ENCODE peak calls at places on chromosome 4, in four cellular contexts. H is hepatocyte, D is heart left ventricle, Q is GM12878. F is an unnamed sample.

GRCh38 chr4:158914178-158914577 is 145.4 kb downstream of the FNIP2 start:
- DNase-seq in Q (no peak), D (no peak), H (no peak), F (no peak)

GRCh38 chr4:183747931-183748664 is 89.0 kb downstream of the TRAPPC11 start:
- DNase-seq in D (no peak), H (no peak), Q (no peak), F (no peak)

GRCh38 chr4:159003420-159004253 is 99.2 kb upstream of the RAPGEF2 start:
- DNase-seq in D (no peak), Q (no peak), H (no peak), F (no peak)

GRCh38 chr4:148795156-148795864 is 353.1 kb upstream of the NR3C2 start:
- DNase-seq in D (peak; percentile 46), Q (no peak), H (peak; percentile 59), F (no peak)

GRCh38 chr4:25101836-25102235 is 58.4 kb downstream of the SEPSECS start:
- DNase-seq in D (no peak), Q (no peak), H (no peak), F (no peak)

GRCh38 chr4:28842271-28842670 is 1877.9 kb upstream of the PCDH7 start:
- DNase-seq in H (no peak), D (no peak), Q (no peak), F (no peak)

GRCh38 chr4:169228076-169228475 is 42.7 kb downstream of the SH3RF1 start:
- DNase-seq in H (no peak), D (no peak), Q (no peak), F (no peak)

GRCh38 chr4:16508968-16509367 is 282.7 kb upstream of the TAPT1 start:
- DNase-seq in D (no peak), Q (no peak), H (no peak), F (no peak)

GRCh38 chr4:127048371-127049085 is 584.2 kb upstream of the INTU start:
- DNase-seq in Q (no peak), D (no peak), H (no peak), F (no peak)

GRCh38 chr4:104424368-104424921 is 70.2 kb downstream of the CXXC4 start:
- DNase-seq in Q (no peak), D (no peak), H (no peak), F (no peak)

GRCh38 chr4:72564789-72565188 is 4.2 kb downstream of the ADAMTS3 start:
- DNase-seq in Q (no peak), D (no peak), H (no peak), F (no peak)

GRCh38 chr4:31365006-31365690 is 645.0 kb downstream of the PCDH7 start:
- DNase-seq in H (no peak), Q (no peak), D (no peak), F (no peak)

GRCh38 chr4:172648471-172648870 is 520.1 kb upstream of the GALNT7 start:
- DNase-seq in Q (no peak), D (no peak), H (no peak), F (no peak)

GRCh38 chr4:177444911-177445736 is 2.9 kb upstream of the AGA start:
- DNase-seq in D (no peak), Q (no peak), H (no peak), F (no peak)

DNA sequence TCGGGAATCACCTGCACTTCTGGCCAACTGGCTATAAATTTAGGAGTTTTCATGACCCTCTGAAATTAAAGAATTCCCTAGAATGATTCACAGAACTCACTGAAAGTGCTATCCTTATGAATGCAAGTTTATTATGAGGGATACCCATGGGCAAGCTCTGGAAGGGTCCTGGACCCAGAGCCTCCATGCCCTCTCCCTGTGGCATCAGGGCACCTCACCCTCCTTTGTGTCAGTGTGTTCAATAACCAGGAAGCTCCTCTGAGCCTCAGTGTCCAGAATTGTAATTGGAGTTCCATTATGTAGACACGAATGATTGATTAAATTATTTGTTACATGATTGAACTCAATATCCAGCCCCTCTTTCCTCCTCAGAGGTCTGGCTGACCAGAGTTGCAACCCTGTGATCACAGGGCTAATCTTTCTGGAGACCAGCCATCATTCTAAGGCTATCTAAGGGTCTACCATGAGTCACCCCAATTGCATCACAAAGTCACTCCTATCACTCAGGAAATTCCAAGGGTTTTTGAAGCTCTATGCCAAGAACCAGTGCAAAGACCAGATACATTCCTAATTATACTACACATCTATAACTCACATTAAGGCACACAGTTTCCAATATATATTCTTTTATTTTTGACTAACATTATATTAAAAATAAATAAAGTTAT is 8.9 kb downstream of the ANXA3 start:
- DNase-seq in D (no peak), H (peak; percentile 65), Q (no peak), F (no peak)
- H3K4me1 ChIP-seq in D (peaks cover 7% of the 10 kb centered on the region), H (peaks cover 54% of the 10 kb centered on the region), Q (no peaks in the 10 kb centered on the region), F (no peaks in the 10 kb centered on the region)

DNA sequence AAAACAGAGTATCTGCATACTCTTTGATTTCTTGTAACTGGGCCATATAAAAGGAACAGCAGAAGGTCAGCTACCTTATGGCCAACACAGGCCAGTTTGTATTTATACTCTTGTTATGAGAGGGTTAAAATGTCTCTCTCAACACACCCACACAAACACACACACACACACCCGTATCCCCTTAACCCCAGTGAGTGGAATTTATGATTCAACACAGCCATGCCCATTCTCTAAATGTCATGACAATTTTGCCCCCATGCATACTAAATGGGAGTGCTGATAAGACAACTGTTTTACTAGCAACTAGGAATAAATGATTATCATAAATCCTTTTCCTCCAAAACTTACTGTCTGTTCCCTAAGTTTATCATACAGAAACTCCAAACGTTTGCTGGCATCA is 22.1 kb upstream of the SCD5 start:
- DNase-seq in Q (no peak), D (no peak), H (no peak), F (no peak)
- H3K36me3 ChIP-seq in Q (peaks cover 2% of the 10 kb centered on the region), D (peaks cover 65% of the 10 kb centered on the region), H (no peaks in the 10 kb centered on the region), F (peaks cover 11% of the 10 kb centered on the region)

DNA sequence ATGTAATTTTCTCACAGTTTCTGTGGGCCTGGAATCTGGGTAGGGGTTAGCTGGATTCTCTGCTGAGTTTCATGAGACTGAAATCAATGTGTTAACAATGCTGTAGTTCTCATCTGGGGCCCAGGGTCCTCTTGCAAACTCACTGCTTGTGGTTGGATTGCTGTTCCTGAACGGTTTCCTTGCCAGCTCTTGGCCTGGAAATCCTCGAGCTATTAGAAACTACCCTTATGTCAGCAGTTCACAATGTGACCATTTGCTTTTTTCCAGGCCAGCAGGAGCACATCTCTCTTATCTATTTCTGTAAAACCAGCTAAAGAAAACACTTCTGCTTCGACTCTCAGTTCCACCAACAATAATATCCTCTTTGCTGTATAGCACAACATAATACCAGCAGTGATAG is 140.1 kb upstream of the TRAM1L1 start:
- DNase-seq in D (no peak), H (peak; percentile 7), Q (no peak), F (no peak)
- H3K27ac ChIP-seq in D (no peak overlapping the region), H (no peak overlapping the region), Q (no peak overlapping the region), F (no peak overlapping the region)

GRCh38 chr4:74449571-74450297 is 4.8 kb downstream of the AREG start:
- DNase-seq in H (no peak), D (no peak), Q (no peak), F (no peak)

GRCh38 chr4:74453037-74453635 is 8.2 kb downstream of the AREG start:
- DNase-seq in H (no peak), Q (no peak), D (no peak), F (no peak)

GRCh38 chr4:74453846-74454742 is 9.2 kb downstream of the AREG start:
- DNase-seq in H (no peak), Q (no peak), D (no peak), F (no peak)

GRCh38 chr4:74450298-74450683 is 5.4 kb downstream of the AREG start:
- DNase-seq in Q (no peak), D (no peak), H (no peak), F (no peak)

GRCh38 chr4:74451214-74451661 is 6.3 kb downstream of the AREG start:
- DNase-seq in H (no peak), Q (no peak), D (no peak), F (no peak)
- H3K4me1 ChIP-seq in H (no peaks in the 10 kb centered on the region), Q (no peaks in the 10 kb centered on the region), D (no peaks in the 10 kb centered on the region), F (no peaks in the 10 kb centered on the region)

DNA sequence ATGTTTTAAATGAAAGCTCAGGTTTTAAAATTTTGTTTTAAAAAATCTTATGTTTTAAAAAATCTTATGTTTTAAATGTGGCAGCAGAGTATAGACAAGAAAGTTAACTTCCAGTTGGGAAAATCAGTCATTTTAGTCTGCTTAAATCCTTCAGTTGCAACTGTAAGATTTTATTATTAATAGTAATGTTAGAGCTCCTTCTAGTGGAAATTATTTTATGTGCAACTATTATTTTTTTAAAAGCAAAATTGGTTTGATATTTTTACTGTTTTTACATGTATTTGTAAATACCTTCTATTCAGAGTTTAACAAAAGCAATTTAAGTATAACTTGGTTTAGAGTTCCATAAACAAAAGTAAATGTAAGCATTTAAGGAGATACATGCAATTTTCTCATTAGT is 8.5 kb upstream of the NUDT6 start:
- DNase-seq in H (no peak), D (no peak), Q (no peak), F (no peak)
- H3K36me3 ChIP-seq in H (no peaks in the 10 kb centered on the region), D (no peaks in the 10 kb centered on the region), Q (no peaks in the 10 kb centered on the region), F (peaks cover 4% of the 10 kb centered on the region)

GRCh38 chr4:38105475-38105874 is 145.3 kb downstream of the PTTG2 start:
- DNase-seq in D (no peak), H (no peak), Q (peak; percentile 45), F (no peak)

GRCh38 chr4:38102942-38103604 is 142.9 kb downstream of the PTTG2 start:
- DNase-seq in D (no peak), Q (no peak), H (no peak), F (no peak)

GRCh38 chr4:38109370-38109769 is 149.2 kb downstream of the PTTG2 start:
- DNase-seq in D (no peak), H (no peak), Q (no peak), F (no peak)

GRCh38 chr4:38106886-38107514 is 146.8 kb downstream of the PTTG2 start:
- DNase-seq in H (no peak), D (no peak), Q (no peak), F (no peak)

GRCh38 chr4:38106301-38106700 is 146.1 kb downstream of the PTTG2 start:
- DNase-seq in H (no peak), Q (no peak), D (no peak), F (no peak)
- H3K27ac ChIP-seq in H (no peak overlapping the region), Q (peak overlapping the region; percentile 30), D (no peak overlapping the region), F (no peak overlapping the region)

GRCh38 chr4:2871466-2871865 is 27.8 kb downstream of the ADD1 start:
- DNase-seq in Q (no peak), D (no peak), H (no peak), F (no peak)
- H3K4me1 ChIP-seq in Q (no peaks in the 10 kb centered on the region), D (peaks cover 42% of the 10 kb centered on the region), H (peaks cover 50% of the 10 kb centered on the region), F (peaks cover 18% of the 10 kb centered on the region)

DNA sequence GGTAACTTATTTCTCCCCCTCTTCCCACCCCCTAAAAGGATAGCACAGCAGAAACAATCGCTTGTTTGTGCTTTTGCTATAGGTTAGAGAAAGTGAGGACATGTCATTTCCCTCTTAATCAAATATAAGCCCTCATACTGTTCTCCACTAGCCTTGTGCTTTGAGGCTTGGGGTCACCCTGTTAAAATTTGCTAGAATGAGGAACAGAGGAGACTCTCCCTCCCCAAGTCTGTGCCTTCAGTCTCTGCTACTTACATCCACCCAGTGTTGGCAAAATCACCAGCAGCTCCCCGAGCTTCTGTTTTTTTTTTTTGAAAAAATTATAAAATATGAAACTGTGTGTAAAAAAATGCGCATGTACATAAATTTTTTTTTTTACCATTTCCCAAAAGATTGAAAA is 19.3 kb downstream of the KLF3 start:
- DNase-seq in Q (no peak), D (no peak), H (no peak), F (no peak)
- H3K36me3 ChIP-seq in Q (no peaks in the 10 kb centered on the region), D (no peaks in the 10 kb centered on the region), H (peaks cover 4% of the 10 kb centered on the region), F (peaks cover 9% of the 10 kb centered on the region)

DNA sequence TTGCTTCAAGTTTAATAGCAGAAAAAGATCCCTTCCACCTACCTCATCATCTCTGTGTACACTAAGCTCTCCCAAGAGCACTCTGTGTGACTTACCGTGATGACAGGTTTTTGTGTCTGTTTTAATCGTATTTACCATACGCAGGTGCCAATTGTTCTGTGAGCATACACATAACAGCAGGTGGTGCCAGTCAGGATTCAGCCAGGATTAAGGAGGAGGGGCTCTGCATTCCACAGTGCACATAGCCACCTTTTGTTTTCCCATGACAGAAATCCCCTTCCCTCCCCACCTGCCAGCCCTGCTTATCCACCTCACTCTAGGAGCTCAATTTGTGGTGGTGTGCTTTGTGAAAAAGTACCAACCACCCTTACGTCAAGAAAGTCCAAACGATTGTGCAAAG is 14.8 kb downstream of the ANK2 start:
- DNase-seq in D (no peak), H (no peak), Q (no peak), F (no peak)
- H3K27ac ChIP-seq in D (no peak overlapping the region), H (no peak overlapping the region), Q (no peak overlapping the region), F (no peak overlapping the region)

F was measured in aorta.